ENCODE peak calls at places on chromosomes 1 and 21, in six cellular contexts. F, X, I, B, T and L are unnamed samples.

GRCh38 chr1:17265162-17265561 is 16.3 kb downstream of the PADI3 start:
- DNase-seq in B (no peak), X (no peak), T (no peak), F (no peak), I (no peak), L (no peak)

GRCh38 chr1:208654241-208654640 is 410.1 kb upstream of the PLXNA2 start:
- DNase-seq in B (no peak), T (peak), X (peak), I (peak), F (no peak), L (peak)

GRCh38 chr1:89306273-89306672 is 33.6 kb upstream of the GBP5 start:
- DNase-seq in F (no peak), I (no peak), B (no peak), X (no peak), T (no peak), L (no peak)

GRCh38 chr1:219549215-219549614 is 63.7 kb downstream of the ZC3H11B start:
- DNase-seq in F (no peak), I (no peak), X (peak), B (no peak), T (no peak), L (no peak)

GRCh38 chr1:235633220-235633540 is 16.4 kb downstream of the GNG4 start:
- DNase-seq in X (no peak), I (no peak), B (no peak), T (no peak), F (no peak), L (no peak)

GRCh38 chr1:16386454-16387113 is 19.5 kb downstream of the SZRD1 start:
- DNase-seq in B (no peak), X (peak), T (no peak), F (no peak), I (no peak), L (peak)

GRCh38 chr1:172041102-172041501 is 199.8 kb downstream of the DNM3 start:
- DNase-seq in B (no peak), I (no peak), X (no peak), T (no peak), F (no peak), L (no peak)

GRCh38 chr1:155086856-155087535 is 8.4 kb downstream of the EFNA3 start:
- DNase-seq in X (no peak), T (no peak), B (no peak), F (no peak), I (no peak), L (no peak)

GRCh38 chr1:83747853-83748482 is 251.0 kb downstream of the TTLL7 start:
- DNase-seq in B (no peak), F (no peak), X (no peak), T (no peak), I (no peak), L (no peak)

GRCh38 chr1:30916296-30916695 is 7.7 kb upstream of the SDC3 start:
- DNase-seq in B (no peak), I (no peak), X (no peak), F (no peak), T (no peak), L (no peak)

GRCh38 chr21:20661221-20661620 is 337.0 kb upstream of the NCAM2 start:
- DNase-seq in X (no peak), I (no peak), B (no peak), F (no peak), T (no peak), L (no peak)

GRCh38 chr21:21003701-21004100 is 5.5 kb downstream of the NCAM2 start:
- DNase-seq in I (peak), B (no peak), F (no peak), T (peak), X (peak), L (peak)

GRCh38 chr1:114510235-114511047 is 562 bp downstream of the TRIM33 start:
- DNase-seq in T (peak), F (peak), I (peak), X (peak), B (peak), L (peak)

GRCh38 chr1:193539731-193540459 is 353.5 kb upstream of the B3GALT2 start:
- DNase-seq in T (no peak), F (no peak), X (no peak), I (peak), B (no peak), L (no peak)

GRCh38 chr1:203307690-203308126 is 2.4 kb downstream of the BTG2 start:
- DNase-seq in T (no peak), X (no peak), B (no peak), I (no peak), F (no peak), L (no peak)

GRCh38 chr1:208190784-208191183 is 53.4 kb downstream of the PLXNA2 start:
- DNase-seq in X (no peak), T (no peak), I (no peak), B (no peak), F (no peak), L (no peak)

GRCh38 chr1:54850082-54850730 is 36.8 kb downstream of the DHCR24 start:
- DNase-seq in I (no peak), X (no peak), F (no peak), B (no peak), T (no peak), L (no peak)

GRCh38 chr21:38769253-38769780 is 36.4 kb upstream of the ETS2 start:
- DNase-seq in I (no peak), T (no peak), B (no peak), X (peak), F (no peak), L (peak)

GRCh38 chr1:156284112-156284511 is at the start of gene TMEM79:
- DNase-seq in F (no peak), T (no peak), B (no peak), I (no peak), X (no peak), L (no peak)

GRCh38 chr1:84386716-84387479 is 11.4 kb upstream of the DNASE2B start:
- DNase-seq in B (no peak), F (no peak), X (peak), I (no peak), T (no peak), L (peak)

GRCh38 chr1:19066874-19067186 is 110.4 kb upstream of the IFFO2 start:
- DNase-seq in I (peak), X (no peak), F (no peak), T (no peak), B (no peak), L (no peak)

GRCh38 chr1:89356658-89357400 is 7.0 kb upstream of the GBP6 start:
- DNase-seq in X (peak), I (no peak), B (no peak), T (no peak), F (no peak), L (peak)

GRCh38 chr1:87296220-87296619 is 32.5 kb upstream of the LMO4 start:
- DNase-seq in B (no peak), F (no peak), X (no peak), I (no peak), T (no peak), L (no peak)

GRCh38 chr21:14382486-14382834 is 486 bp downstream of the HSPA13 start:
- DNase-seq in B (no peak), X (peak), I (no peak), F (no peak), T (no peak), L (peak)

GRCh38 chr1:208036177-208036808 is 125.4 kb upstream of the CD34 start:
- DNase-seq in T (peak), X (peak), B (no peak), F (no peak), I (peak), L (peak)

GRCh38 chr1:46218443-46218842 is 15.3 kb downstream of the LURAP1 start:
- DNase-seq in X (no peak), F (no peak), T (no peak), B (no peak), I (no peak), L (no peak)

GRCh38 chr1:217135987-217136894 is 413.0 kb upstream of the ESRRG start:
- DNase-seq in B (no peak), T (no peak), X (no peak), F (no peak), I (no peak), L (no peak)

GRCh38 chr1:198948895-198949659 is 310.2 kb downstream of the PTPRC start:
- DNase-seq in B (no peak), X (no peak), T (no peak), F (no peak), I (no peak), L (no peak)

GRCh38 chr21:18725653-18726052 is 322.1 kb upstream of the TMPRSS15 start:
- DNase-seq in F (no peak), B (no peak), T (no peak), X (no peak), I (peak), L (no peak)

GRCh38 chr1:2556277-2557145 is at the start of gene TNFRSF14:
- DNase-seq in T (no peak), F (peak), X (peak), I (peak), B (no peak), L (peak)

GRCh38 chr1:85617582-85618237 is 37.1 kb downstream of the CCN1 start:
- DNase-seq in F (no peak), T (no peak), X (peak), I (no peak), B (no peak), L (peak)

GRCh38 chr1:243256590-243256989 is 749 bp downstream of the SDCCAG8 start:
- DNase-seq in X (no peak), T (no peak), F (no peak), I (no peak), B (no peak), L (no peak)

GRCh38 chr21:42360317-42360716 is 6.0 kb downstream of the TFF1 start:
- DNase-seq in T (peak), B (no peak), X (no peak), I (no peak), F (no peak), L (no peak)

GRCh38 chr1:154911691-154912550 is 24.6 kb downstream of the PMVK start:
- DNase-seq in X (no peak), T (no peak), I (no peak), F (no peak), B (peak), L (no peak)

GRCh38 chr1:6448749-6449631 is 17.0 kb downstream of the TNFRSF25 start:
- DNase-seq in F (peak), X (no peak), I (no peak), B (no peak), T (no peak), L (no peak)

GRCh38 chr1:2558861-2559260 is 2.7 kb downstream of the TNFRSF14 start:
- DNase-seq in F (no peak), I (no peak), B (no peak), X (no peak), T (no peak), L (no peak)

GRCh38 chr1:169102567-169102966 is 3.9 kb upstream of the ATP1B1 start:
- DNase-seq in F (no peak), T (no peak), B (no peak), X (peak), I (no peak), L (peak)

GRCh38 chr1:94544706-94545490 is 3.3 kb upstream of the F3 start:
- DNase-seq in B (no peak), X (peak), I (no peak), F (no peak), T (no peak), L (peak)
- H3K4me3 ChIP-seq in B (no peak), X (no peak), I (no peak), F (no peak), T (no peak), L (peak)

GRCh38 chr1:28885982-28886730 is 28.2 kb upstream of the EPB41 start:
- DNase-seq in B (no peak), T (no peak), X (no peak), I (no peak), F (no peak), L (no peak)
- H3K4me3 ChIP-seq in B (peak), T (peak), X (no peak), I (peak), F (peak), L (no peak)

GRCh38 chr1:21335088-21335678 is 44.9 kb upstream of the ECE1 start:
- DNase-seq in F (no peak), I (no peak), X (no peak), B (no peak), T (no peak), L (no peak)

GRCh38 chr1:21332691-21333449 is 42.6 kb upstream of the ECE1 start:
- DNase-seq in T (no peak), B (no peak), F (no peak), X (no peak), I (no peak), L (no peak)

GRCh38 chr1:21334214-21335087 is 44.2 kb upstream of the ECE1 start:
- DNase-seq in B (peak), T (no peak), F (peak), I (peak), X (peak), L (peak)

GRCh38 chr1:21331752-21332480 is 41.7 kb upstream of the ECE1 start:
- DNase-seq in I (no peak), B (no peak), X (no peak), T (no peak), F (no peak), L (no peak)

DNA sequence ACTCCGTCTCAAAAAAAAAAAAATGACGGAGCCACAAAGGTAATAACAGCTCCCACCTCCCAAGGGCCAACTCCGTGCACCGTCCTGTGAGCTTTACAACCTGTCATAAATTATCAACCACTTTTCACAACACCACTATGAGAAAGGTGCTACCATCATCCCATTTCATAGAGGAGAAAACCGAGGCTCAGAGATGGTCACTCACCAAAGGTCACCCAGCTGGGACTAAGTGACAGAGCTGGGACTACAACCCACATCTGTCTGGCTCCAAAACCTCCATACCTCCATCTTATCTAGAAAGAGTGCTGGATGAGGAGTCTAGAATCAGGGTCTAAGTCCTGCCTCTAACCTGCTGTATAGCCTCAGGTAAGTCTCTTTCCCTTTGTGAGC is 43.6 kb upstream of the ECE1 start:
- DNase-seq in X (no peak), F (no peak), T (no peak), B (no peak), I (no peak), L (no peak)
- H3K4me3 ChIP-seq in X (no peak), F (no peak), T (no peak), B (no peak), I (peak), L (no peak)

DNA sequence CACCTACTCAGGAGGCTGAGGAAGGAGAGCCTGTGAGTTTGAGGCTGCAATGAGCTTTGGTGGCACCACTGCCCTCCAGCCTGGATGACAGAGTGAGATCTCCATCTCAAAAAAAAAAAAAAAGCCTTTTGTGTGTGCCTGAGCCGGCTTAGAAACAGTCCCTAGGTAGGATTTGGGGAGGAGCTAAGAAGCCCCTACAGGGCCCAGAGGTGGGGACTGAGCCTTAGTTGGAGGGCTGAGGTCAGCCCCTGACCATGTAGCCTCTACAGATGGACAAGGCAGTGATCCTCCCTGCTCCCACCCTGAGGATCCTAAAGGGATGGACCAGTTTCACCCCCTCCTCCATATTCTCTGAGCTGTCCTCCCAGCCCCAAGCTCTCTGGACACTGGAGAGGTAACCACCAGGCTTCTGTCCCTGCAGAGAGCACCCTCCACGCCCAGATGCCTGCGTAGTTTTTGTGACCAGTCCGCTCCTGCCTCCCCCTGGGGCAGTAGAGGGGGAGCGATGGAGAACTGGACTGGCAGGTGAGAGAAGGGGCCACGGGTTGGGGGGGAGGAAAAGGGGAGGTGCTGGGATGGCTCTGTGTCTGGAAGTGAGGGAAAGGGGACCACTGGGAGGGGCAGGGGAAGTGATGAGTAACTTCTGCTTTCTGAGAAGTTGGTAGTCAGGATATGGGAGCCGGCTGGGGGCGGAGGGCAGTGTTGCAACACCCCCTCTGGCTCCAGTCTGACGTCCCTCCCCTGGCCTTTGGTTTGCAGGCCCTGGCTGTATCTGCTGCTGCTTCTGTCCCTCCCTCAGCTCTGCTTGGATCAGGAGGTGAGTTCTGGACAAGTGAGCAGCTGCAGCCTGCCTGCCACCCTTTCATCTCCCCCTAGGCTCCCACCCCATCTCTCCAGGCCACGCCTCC is 2.8 kb downstream of the ADAMTSL4 start:
- DNase-seq in I (no peak), F (peak), B (peak), X (peak), T (no peak), L (peak)
- H3K4me3 ChIP-seq in I (no peak), F (no peak), B (peak), X (no peak), T (no peak), L (no peak)

GRCh38 chr1:28071813-28072212 is 16.6 kb downstream of the EYA3 start:
- DNase-seq in B (no peak), X (no peak), T (no peak), F (no peak), I (no peak), L (no peak)

GRCh38 chr1:28078680-28079626 is 9.5 kb downstream of the EYA3 start:
- DNase-seq in B (no peak), X (peak), F (no peak), T (peak), I (no peak), L (peak)

GRCh38 chr1:28073867-28074266 is 14.5 kb downstream of the EYA3 start:
- DNase-seq in T (no peak), I (no peak), F (no peak), B (no peak), X (no peak), L (no peak)

GRCh38 chr1:28078262-28078661 is 10.1 kb downstream of the EYA3 start:
- DNase-seq in F (no peak), B (no peak), X (no peak), T (no peak), I (no peak), L (no peak)

DNA sequence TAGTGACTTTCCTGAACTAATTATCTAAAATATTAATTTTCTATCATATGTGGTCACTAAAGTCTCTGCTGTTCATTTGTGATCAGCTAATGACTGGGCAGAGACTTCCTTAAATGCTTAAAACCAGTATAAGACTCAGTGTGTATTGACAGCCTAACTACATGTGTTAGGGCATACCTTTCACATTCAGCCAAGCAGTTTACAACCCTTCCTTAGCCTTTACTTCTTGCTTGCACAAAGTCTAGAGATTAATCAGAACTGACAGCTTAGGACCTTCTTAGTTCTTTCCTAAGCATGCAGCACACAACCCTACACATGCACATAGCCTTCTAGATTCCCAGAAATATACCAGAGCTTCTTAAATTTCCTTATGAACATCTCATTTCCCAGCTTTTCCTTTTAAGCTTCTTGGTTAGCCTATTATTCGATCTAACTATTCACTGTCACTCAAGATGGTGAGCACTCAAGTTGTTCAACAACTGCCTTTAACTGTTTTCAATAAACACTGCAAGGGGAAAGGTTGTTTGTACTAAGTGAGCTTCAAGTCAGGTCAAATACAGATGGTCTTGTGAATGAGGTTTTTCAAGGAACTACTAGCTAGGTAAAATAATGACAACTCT is 13.4 kb downstream of the EYA3 start:
- DNase-seq in T (no peak), B (no peak), F (no peak), X (no peak), I (no peak), L (no peak)
- H3K4me3 ChIP-seq in T (no peak), B (no peak), F (no peak), X (no peak), I (no peak), L (no peak)

GRCh38 chr1:230141002-230141648 is 74.1 kb downstream of the GALNT2 start:
- DNase-seq in B (no peak), X (peak), I (peak), T (no peak), F (no peak), L (peak)

GRCh38 chr1:230139741-230140140 is 72.7 kb downstream of the GALNT2 start:
- DNase-seq in B (no peak), I (no peak), T (no peak), F (no peak), X (peak), L (no peak)

GRCh38 chr1:230140221-230141001 is 73.4 kb downstream of the GALNT2 start:
- DNase-seq in I (no peak), X (peak), F (no peak), T (no peak), B (no peak), L (peak)

GRCh38 chr1:230138561-230139239 is 71.7 kb downstream of the GALNT2 start:
- DNase-seq in B (no peak), I (no peak), F (no peak), X (no peak), T (no peak), L (no peak)

DNA sequence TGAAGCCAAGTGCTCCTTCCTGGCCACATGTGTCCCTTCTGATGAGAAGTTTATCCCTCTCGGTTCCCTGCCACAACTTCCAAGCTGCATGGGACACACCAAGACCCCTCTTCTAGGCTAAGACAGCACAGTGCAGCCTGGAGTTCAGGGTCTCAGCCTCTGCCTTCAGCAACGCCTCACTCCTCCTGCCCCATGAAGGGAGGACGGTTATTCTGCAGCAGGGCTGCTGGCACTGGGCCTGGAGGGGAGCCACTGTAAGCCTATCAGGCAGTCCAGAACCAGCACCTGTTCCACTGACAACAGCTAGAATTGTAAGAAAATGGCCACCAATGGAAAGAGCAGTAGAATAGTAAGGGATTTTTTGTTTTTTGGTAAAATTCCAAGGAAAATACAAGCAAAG is 72.3 kb downstream of the GALNT2 start:
- DNase-seq in F (no peak), B (no peak), I (no peak), X (no peak), T (no peak), L (no peak)
- H3K4me3 ChIP-seq in F (no peak), B (no peak), I (no peak), X (no peak), T (no peak), L (no peak)

GRCh38 chr1:64942648-64943047 is 23.7 kb downstream of the JAK1 start:
- DNase-seq in I (no peak), T (no peak), B (no peak), X (no peak), F (no peak), L (no peak)
- H3K4me3 ChIP-seq in I (no peak), T (no peak), B (no peak), X (no peak), F (no peak), L (no peak)

GRCh38 chr1:24294228-24294672 is 24.9 kb upstream of the GRHL3 start:
- DNase-seq in X (peak), B (no peak), T (no peak), F (no peak), I (no peak), L (peak)
- H3K4me3 ChIP-seq in X (no peak), B (no peak), T (no peak), F (no peak), I (no peak), L (no peak)